ENCODE peak calls at places on chromosome 1, in nine cellular contexts. M is HTR-8/SVneo; W is stimulated activated CD4-positive, alpha-beta T cell treated with anti-CD3 and anti-CD28 coated beads, Interleukin-1b, Interleukin-23, amount 100 ng/mL, for 24 hours; H is SW480; Q is upper lobe of right lung; Y is fibroblast of pulmonary artery; S is T-helper 1 cell; O is tibial artery; J is astrocyte of the hippocampus. T is an unnamed sample.
A peak's percentile ranks its signal among the peaks of the same experiment; 100 is the strongest.

GRCh38 chr1:209433649-209434031 is 149.9 kb upstream of the CAMK1G start:
- DNase-seq in W (no peak), Y (no peak), O (no peak), M (no peak), Q (no peak), H (no peak), S (no peak), J (peak; percentile 50), T (no peak)

GRCh38 chr1:65952692-65953091 is 160.0 kb downstream of the PDE4B start:
- DNase-seq in H (no peak), Y (peak; percentile 19), O (no peak), S (no peak), Q (no peak), M (no peak), W (no peak), J (no peak), T (no peak)

GRCh38 chr1:79848316-79848715 is 841.8 kb upstream of the ADGRL4 start:
- DNase-seq in J (no peak), W (no peak), H (no peak), Q (no peak), O (no peak), M (no peak), S (no peak), Y (no peak), T (no peak)

GRCh38 chr1:85259866-85260345 is 444 bp upstream of the C1orf52 start:
- DNase-seq in Y (peak; percentile 90), M (no peak), O (no peak), Q (no peak), S (no peak), H (no peak), J (no peak), W (no peak), T (no peak)

GRCh38 chr1:56820755-56821461 is 1.7 kb upstream of the FYB2 start:
- DNase-seq in H (peak; percentile 65), O (peak; percentile 79), M (peak; percentile 60), S (peak; percentile 24), W (peak; percentile 47), Q (peak; percentile 88), J (peak; percentile 89), Y (peak; percentile 78), T (peak; percentile 41)

GRCh38 chr1:234604726-234605492 is 5.1 kb downstream of the IRF2BP2 start:
- DNase-seq in J (peak; percentile 59), Y (peak; percentile 56), O (no peak), W (no peak), Q (no peak), M (no peak), S (no peak), H (no peak), T (no peak)

GRCh38 chr1:33219886-33220661 is 36.2 kb upstream of the ZNF362 start:
- DNase-seq in J (peak; percentile 62), Y (no peak), Q (no peak), O (no peak), S (no peak), H (peak; percentile 31), M (peak; percentile 60), W (no peak), T (no peak)

GRCh38 chr1:97119260-97119659 is 397.7 kb downstream of the PTBP2 start:
- DNase-seq in Y (no peak), J (no peak), O (no peak), H (no peak), M (no peak), W (no peak), Q (no peak), S (no peak), T (no peak)

GRCh38 chr1:84998642-84999280 is 1.8 kb upstream of the MCOLN2 start:
- DNase-seq in Q (no peak), S (no peak), J (peak; percentile 40), W (no peak), M (peak; percentile 5), Y (peak; percentile 25), O (no peak), H (peak; percentile 9), T (no peak)

GRCh38 chr1:160670701-160671100 is 23.9 kb upstream of the SLAMF1 start:
- DNase-seq in S (no peak), W (no peak), J (no peak), O (no peak), Q (no peak), H (no peak), M (no peak), Y (no peak), T (no peak)